ENCODE peak calls at places on chromosomes 11 and 22, in ten cellular contexts. Q, J, Y, Z, N, F, S, R, V and G are unnamed samples.

GRCh38 chr11:67667490-67668190 is 6.8 kb downstream of the ALDH3B2 start:
- DNase-seq in Q (no peak), J (no peak), Y (peak), Z (no peak), N (no peak), F (peak), S (no peak), R (no peak), V (no peak), G (no peak)

GRCh38 chr22:29259253-29259899 is 8.4 kb downstream of the RHBDD3 start:
- DNase-seq in Q (peak), J (no peak), Y (no peak), Z (no peak), N (no peak), F (no peak), S (peak), R (no peak), V (no peak), G (no peak)

GRCh38 chr11:34972892-34973291 is 56.5 kb downstream of the PDHX start:
- DNase-seq in Q (no peak), J (no peak), Y (no peak), Z (no peak), N (no peak), F (no peak), S (no peak), R (peak), V (no peak), G (no peak)

GRCh38 chr22:23376256-23376655 is 195.9 kb downstream of the BCR start:
- DNase-seq in Q (peak), J (no peak), Y (no peak), Z (no peak), N (no peak), F (no peak), S (peak), R (no peak), V (no peak), G (no peak)

GRCh38 chr11:124756753-124757227 is 4.7 kb upstream of the VSIG2 start:
- DNase-seq in Q (no peak), J (no peak), Y (no peak), Z (no peak), N (no peak), F (no peak), S (no peak), R (no peak), V (no peak), G (no peak)

GRCh38 chr11:128725630-128726461 is 32.0 kb downstream of the FLI1 start:
- DNase-seq in Q (peak), J (no peak), Y (no peak), Z (no peak), N (no peak), F (peak), S (no peak), R (peak), V (no peak), G (no peak)

GRCh38 chr22:41407433-41407832 is 25.7 kb downstream of the TEF start:
- DNase-seq in Q (no peak), J (no peak), Y (no peak), Z (no peak), N (no peak), F (no peak), S (no peak), R (no peak), V (no peak), G (no peak)

GRCh38 chr11:10311802-10312201 is 6.9 kb downstream of the ADM start:
- DNase-seq in Q (no peak), J (no peak), Y (no peak), Z (no peak), N (no peak), F (no peak), S (no peak), R (no peak), V (no peak), G (no peak)

GRCh38 chr11:15816270-15816871 is 540.0 kb downstream of the SOX6 start:
- DNase-seq in Q (no peak), J (no peak), Y (peak), Z (peak), N (no peak), F (no peak), S (no peak), R (peak), V (no peak), G (no peak)

GRCh38 chr11:12330491-12331231 is 46.7 kb upstream of the PARVA start:
- DNase-seq in Q (no peak), J (no peak), Y (no peak), Z (peak), N (no peak), F (no peak), S (no peak), R (peak), V (no peak), G (no peak)

GRCh38 chr22:39448205-39449054 is 8.4 kb upstream of the MGAT3 start:
- DNase-seq in Q (peak), J (peak), Y (peak), Z (no peak), N (no peak), F (no peak), S (no peak), R (no peak), V (no peak), G (peak)

GRCh38 chr11:27722117-27722844 is 22.0 kb upstream of the BDNF start:
- DNase-seq in Q (no peak), J (no peak), Y (no peak), Z (peak), N (no peak), F (no peak), S (no peak), R (peak), V (no peak), G (no peak)

GRCh38 chr11:75474878-75475766 is 42.1 kb upstream of the KLHL35 start:
- DNase-seq in Q (peak), J (peak), Y (peak), Z (peak), N (no peak), F (peak), S (peak), R (peak), V (peak), G (no peak)

DNA sequence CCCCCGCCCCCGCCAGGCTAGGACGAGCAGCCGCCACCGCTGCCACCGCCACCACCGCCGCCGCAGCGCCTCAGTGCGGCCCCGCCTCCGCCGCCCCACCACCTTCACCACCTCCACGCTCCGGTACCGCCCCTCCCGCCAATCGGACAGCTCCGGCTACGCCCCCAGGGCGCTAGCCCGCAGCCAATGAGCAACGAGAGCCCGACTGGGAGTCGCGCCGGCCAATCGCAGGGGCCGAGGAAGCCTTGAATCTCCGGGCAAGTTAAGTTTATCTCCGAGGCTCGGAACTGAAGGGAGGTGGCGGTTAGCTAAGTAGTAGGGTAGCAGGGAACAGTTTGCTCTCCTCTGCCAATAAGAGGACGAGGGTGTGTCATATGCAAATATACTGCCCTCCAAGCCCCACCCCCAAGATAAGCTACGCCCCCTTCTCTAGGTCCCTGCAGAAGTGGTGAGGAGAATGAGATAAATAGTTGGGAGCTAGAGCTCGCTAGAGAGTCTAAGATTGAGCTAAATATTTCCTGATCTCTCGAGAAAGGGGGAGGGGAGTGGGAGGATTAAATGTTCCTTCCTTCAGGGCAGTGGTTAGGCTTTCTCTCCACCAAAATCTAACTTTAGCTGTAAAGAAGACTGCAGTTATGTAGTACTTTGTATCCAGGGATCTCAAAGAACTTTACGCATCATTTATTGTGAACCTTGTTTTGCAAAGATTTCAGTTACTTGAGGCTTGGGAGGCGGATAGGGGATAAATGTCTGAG is at the start of gene SESN3:
- DNase-seq in Q (peak), J (peak), Y (peak), Z (peak), N (peak), F (peak), S (peak), R (peak), V (peak), G (peak)
- TF ChIP-seq POLR2A in Q (peak), J (no peak), Y (peak), Z (peak), N (peak), F (peak), S (peak), R (no peak), V (no peak), G (peak)

GRCh38 chr11:123060265-123061000 is 1.5 kb downstream of the HSPA8 start:
- DNase-seq in Q (peak), J (no peak), Y (no peak), Z (no peak), N (no peak), F (no peak), S (no peak), R (no peak), V (no peak), G (no peak)

GRCh38 chr11:123057604-123058305 is 4.2 kb downstream of the HSPA8 start:
- DNase-seq in Q (peak), J (no peak), Y (no peak), Z (no peak), N (no peak), F (no peak), S (no peak), R (no peak), V (no peak), G (no peak)

GRCh38 chr11:123054301-123055065 is 7.5 kb downstream of the HSPA8 start:
- DNase-seq in Q (peak), J (no peak), Y (no peak), Z (peak), N (no peak), F (no peak), S (peak), R (peak), V (no peak), G (peak)

GRCh38 chr11:123055132-123055924 is 6.6 kb downstream of the HSPA8 start:
- DNase-seq in Q (peak), J (no peak), Y (no peak), Z (no peak), N (no peak), F (no peak), S (no peak), R (no peak), V (no peak), G (no peak)

DNA sequence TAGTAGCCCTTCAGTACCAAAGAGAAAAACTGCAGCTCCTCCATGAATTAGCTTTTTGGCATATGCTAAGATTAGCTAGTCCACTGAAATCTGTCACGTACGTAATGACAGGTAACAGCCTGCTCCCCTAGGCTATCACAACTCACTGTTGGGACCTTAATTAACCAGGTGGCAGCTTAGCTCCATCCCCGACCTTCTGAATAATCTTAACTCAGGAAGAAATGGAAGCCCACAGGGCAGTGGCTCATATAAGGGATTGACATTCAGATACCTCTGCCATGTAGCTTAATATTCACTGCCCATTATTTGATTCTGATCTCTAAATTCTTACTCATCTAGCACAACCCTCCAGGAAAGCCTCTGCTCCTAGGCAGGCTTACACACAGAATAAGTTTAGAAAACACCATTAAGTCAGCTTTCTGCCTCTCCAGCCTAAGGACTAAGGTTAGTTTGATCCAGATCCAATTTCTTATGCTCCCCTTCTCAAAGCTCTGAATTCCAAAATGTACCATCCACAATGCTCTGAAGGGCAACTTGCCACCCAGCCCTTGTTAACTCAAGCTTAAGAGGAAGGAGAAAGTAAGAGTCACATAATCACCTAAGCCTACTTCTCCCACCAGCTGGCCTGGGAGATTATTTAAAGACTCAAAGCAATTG is 5.0 kb downstream of the HSPA8 start:
- DNase-seq in Q (peak), J (no peak), Y (no peak), Z (no peak), N (no peak), F (no peak), S (no peak), R (no peak), V (no peak), G (no peak)
- TF ChIP-seq POLR2A in Q (no peak), J (no peak), Y (no peak), Z (no peak), N (no peak), F (no peak), S (no peak), R (no peak), V (no peak), G (no peak)

DNA sequence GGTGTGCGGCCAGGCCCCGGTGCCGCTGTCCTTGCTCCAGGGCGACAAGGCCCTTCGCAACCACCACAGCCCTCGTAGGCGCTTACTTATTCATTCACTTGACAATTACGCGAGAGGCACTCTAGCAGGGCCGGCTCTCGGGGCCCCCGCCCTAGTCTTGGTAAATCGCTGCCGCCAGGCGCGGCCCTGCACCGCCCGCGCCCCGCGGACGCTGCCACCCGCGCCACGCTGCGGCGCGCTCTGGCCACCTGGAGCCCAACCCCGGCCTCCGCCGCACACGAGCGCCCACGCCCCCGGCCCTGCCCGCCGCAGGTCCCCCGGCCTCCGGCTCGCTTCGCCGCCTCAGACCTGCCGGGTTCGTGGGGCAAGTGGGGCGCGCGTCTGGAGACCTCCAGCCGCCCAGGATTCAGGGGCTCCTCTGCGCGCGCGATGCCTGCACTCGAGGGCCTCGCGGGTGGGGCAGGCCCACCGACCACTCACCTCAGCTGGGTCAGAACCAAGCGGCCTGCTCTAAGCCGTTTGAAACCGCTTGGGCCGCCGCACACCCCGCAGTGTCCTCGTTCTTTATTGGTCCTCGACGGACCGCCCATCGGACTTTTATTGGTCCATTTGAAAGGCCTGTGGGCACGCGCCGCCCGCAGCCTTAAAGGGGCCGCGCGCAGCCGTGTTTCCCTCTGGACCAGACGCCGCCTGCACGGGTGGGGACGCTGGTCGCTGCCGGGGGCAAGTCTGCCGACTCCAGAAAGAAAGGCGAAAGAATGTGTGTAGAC is at the start of gene CKAP5:
- DNase-seq in Q (peak), J (peak), Y (peak), Z (peak), N (peak), F (peak), S (peak), R (peak), V (peak), G (peak)
- TF ChIP-seq POLR2A in Q (peak), J (no peak), Y (peak), Z (no peak), N (peak), F (no peak), S (peak), R (peak), V (no peak), G (peak)

DNA sequence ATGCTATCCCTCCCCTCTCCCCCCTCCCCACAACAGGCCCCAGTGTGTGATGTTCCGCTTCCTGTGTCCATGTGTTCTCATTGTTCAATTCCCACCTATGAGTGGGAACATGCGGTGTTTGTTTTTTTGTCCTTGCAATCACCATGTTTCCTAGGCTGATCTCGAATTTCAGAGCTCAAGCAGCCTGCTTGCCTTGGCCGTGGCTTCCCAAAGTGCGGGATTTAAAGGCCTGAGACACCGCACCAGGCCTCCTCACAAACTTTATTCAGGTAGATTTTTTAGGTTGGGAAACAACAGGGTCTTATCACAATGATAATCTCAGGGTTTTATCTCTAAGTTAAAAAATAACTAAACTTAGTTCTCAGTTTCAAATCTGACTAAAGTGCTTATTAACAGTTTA is 125.4 kb downstream of the LUZP2 start:
- DNase-seq in Q (no peak), J (no peak), Y (no peak), Z (no peak), N (no peak), F (no peak), S (no peak), R (no peak), V (no peak), G (no peak)
- TF ChIP-seq POLR2A in Q (no peak), J (no peak), Y (no peak), Z (no peak), N (no peak), F (no peak), S (no peak), R (no peak), V (no peak), G (no peak)